ENCODE peak calls at places on chromosomes 7 and 10, in four cellular contexts. J is SK-N-SH, A is K562, C is heart right ventricle. R is an unnamed sample. For H3K4me1 and H3K27me3, the result is how much of the 10 kb centered on the place peaks cover.

GRCh38 chr10:21402606-21403083 is 122.8 kb downstream of the SKIDA1 start:
- DNase-seq in J (no peak), C (peak), A (no peak), R (peak)

GRCh38 chr10:52187521-52188258 is 126.4 kb upstream of the DKK1 start:
- DNase-seq in C (no peak), A (no peak), J (no peak), R (no peak)

GRCh38 chr7:27459729-27460048 is 203.0 kb downstream of the HIBADH start:
- DNase-seq in C (no peak), A (no peak), J (no peak), R (no peak)

GRCh38 chr10:13365168-13365687 is 17.1 kb upstream of the SEPHS1 start:
- DNase-seq in C (no peak), J (no peak), A (no peak), R (no peak)

GRCh38 chr10:60289800-60290199 is 99.9 kb downstream of the ANK3 start:
- DNase-seq in A (no peak), C (no peak), J (no peak), R (no peak)

GRCh38 chr10:6843477-6843876 is 263.4 kb upstream of the PRKCQ start:
- DNase-seq in C (no peak), J (no peak), A (no peak), R (no peak)

GRCh38 chr7:80499350-80499955 is 12.4 kb downstream of the GNAT3 start:
- DNase-seq in A (no peak), J (no peak), C (peak), R (peak)

GRCh38 chr7:155815332-155816191 is 3.3 kb upstream of the SHH start:
- DNase-seq in A (peak), C (peak), J (peak), R (peak)

GRCh38 chr7:81185072-81185471 is 266.2 kb upstream of the SEMA3C start:
- DNase-seq in J (no peak), C (no peak), A (no peak), R (no peak)

GRCh38 chr7:2251841-2252771 is 10.1 kb downstream of the NUDT1 start:
- DNase-seq in C (no peak), J (peak), A (no peak), R (no peak)

GRCh38 chr10:86970152-86970886 is 2.0 kb downstream of the ADIRF start:
- DNase-seq in A (no peak), J (no peak), C (peak), R (no peak)

GRCh38 chr10:91592282-91593020 is 40.4 kb downstream of the PPP1R3C start:
- DNase-seq in C (no peak), A (no peak), J (no peak), R (no peak)
- H3K4me1 ChIP-seq in C (half or more), A (under half), J (half or more), R (under half)

GRCh38 chr10:117212176-117212575 is 14.9 kb downstream of the KCNK18 start:
- DNase-seq in A (no peak), C (no peak), J (no peak), R (no peak)
- H3K27me3 ChIP-seq in A (under half), C (under half), J (under half), R (under half)

DNA sequence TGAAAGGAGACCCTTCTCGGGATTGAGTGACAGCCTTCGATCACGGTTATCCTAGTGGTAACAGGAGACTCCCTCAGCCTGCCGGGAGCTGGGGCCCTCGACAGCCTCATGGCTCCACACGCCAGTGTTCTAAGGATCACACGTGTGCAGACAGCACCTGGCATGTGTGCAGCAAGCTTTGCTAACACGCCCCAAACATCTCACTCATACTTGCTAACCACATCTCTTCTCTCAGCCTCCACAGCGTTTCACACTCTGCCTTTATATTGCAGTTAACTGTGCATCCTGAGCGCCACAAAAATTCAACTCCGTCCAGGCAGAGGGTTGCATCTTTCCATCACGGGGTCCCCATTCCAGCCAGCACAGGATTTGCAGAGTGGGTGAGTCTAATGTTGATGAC is 117.4 kb downstream of the DIP2C start:
- DNase-seq in J (no peak), A (no peak), C (no peak), R (no peak)
- H3K4me3 ChIP-seq in J (no peak), A (no peak), C (no peak), R (no peak)

GRCh38 chr10:124104011-124104627 is 10.7 kb upstream of the CHST15 start:
- DNase-seq in J (no peak), C (no peak), A (no peak), R (no peak)
- H3K4me1 ChIP-seq in J (under half), C (under half), A (under half), R (under half)

DNA sequence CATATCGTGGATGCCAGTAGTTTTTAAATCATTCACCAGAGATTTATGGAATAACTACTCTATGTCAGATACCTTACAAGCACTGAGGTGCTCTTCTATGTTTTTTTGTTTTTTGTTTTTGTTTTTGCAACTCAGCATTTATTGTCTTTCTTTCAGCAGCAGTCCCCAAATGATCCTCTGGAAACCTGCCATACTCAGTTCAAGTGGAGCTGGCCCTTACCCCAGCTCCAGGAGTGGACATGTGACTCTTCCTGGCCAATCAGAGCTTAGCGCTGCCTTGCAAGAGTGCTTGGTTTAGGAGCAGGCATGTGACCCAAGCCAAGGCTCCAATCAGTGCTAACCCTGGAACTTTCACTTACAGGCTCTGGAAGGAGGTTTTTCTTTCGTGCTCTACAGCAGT is 356.6 kb upstream of the ZMIZ1 start:
- DNase-seq in A (peak), C (peak), J (no peak), R (no peak)
- H3K27me3 ChIP-seq in A (under half), C (under half), J (under half), R (under half)

R was measured in HAP-1.